ENCODE peak calls at places on chromosomes 12 and 14, in five cellular contexts. One of them, this sample, is unnamed. For H3K36me3, the result is how much of the 10 kb centered on the place peaks cover.

GRCh38 chr12:125065753-125066570 is 727 bp downstream of the AACS start:
- DNase-seq in brain microvascular endothelial cell: no peak
- DNase-seq in psoas muscle: no peak
- DNase-seq in mammary epithelial cell: no peak
- DNase-seq in MM.1S: no peak
- DNase-seq in this sample: no peak

GRCh38 chr12:75960086-75960910 is 71.3 kb downstream of the PHLDA1 start:
- DNase-seq in mammary epithelial cell: no peak
- DNase-seq in MM.1S: peak
- DNase-seq in brain microvascular endothelial cell: no peak
- DNase-seq in psoas muscle: no peak
- DNase-seq in this sample: no peak

GRCh38 chr14:100417466-100417865 is 94.3 kb downstream of the SLC25A47 start:
- DNase-seq in mammary epithelial cell: peak
- DNase-seq in brain microvascular endothelial cell: peak
- DNase-seq in MM.1S: no peak
- DNase-seq in psoas muscle: peak
- DNase-seq in this sample: peak

GRCh38 chr14:105682956-105683570 is 156.7 kb downstream of the TMEM121 start:
- DNase-seq in brain microvascular endothelial cell: no peak
- DNase-seq in psoas muscle: no peak
- DNase-seq in MM.1S: no peak
- DNase-seq in mammary epithelial cell: no peak
- DNase-seq in this sample: no peak

GRCh38 chr12:88753074-88753473 is 172.8 kb upstream of the KITLG start:
- DNase-seq in brain microvascular endothelial cell: peak
- DNase-seq in mammary epithelial cell: peak
- DNase-seq in psoas muscle: no peak
- DNase-seq in MM.1S: no peak
- DNase-seq in this sample: no peak

GRCh38 chr12:19885987-19886804 is 446.9 kb downstream of the AEBP2 start:
- DNase-seq in psoas muscle: no peak
- DNase-seq in brain microvascular endothelial cell: no peak
- DNase-seq in MM.1S: no peak
- DNase-seq in mammary epithelial cell: no peak
- DNase-seq in this sample: no peak

GRCh38 chr14:98404811-98405210 is 867.2 kb downstream of the BCL11B start:
- DNase-seq in brain microvascular endothelial cell: no peak
- DNase-seq in MM.1S: no peak
- DNase-seq in psoas muscle: no peak
- DNase-seq in mammary epithelial cell: no peak
- DNase-seq in this sample: no peak

GRCh38 chr14:94239416-94239815 is 53.7 kb downstream of the SERPINA10 start:
- DNase-seq in mammary epithelial cell: no peak
- DNase-seq in psoas muscle: no peak
- DNase-seq in MM.1S: no peak
- DNase-seq in brain microvascular endothelial cell: no peak
- DNase-seq in this sample: no peak

GRCh38 chr14:28308727-28309126 is 457.9 kb upstream of the FOXG1 start:
- DNase-seq in mammary epithelial cell: peak
- DNase-seq in psoas muscle: no peak
- DNase-seq in MM.1S: no peak
- DNase-seq in brain microvascular endothelial cell: peak
- DNase-seq in this sample: peak

GRCh38 chr14:104545151-104545931 is 34.2 kb upstream of the C14orf180 start:
- DNase-seq in mammary epithelial cell: no peak
- DNase-seq in MM.1S: no peak
- DNase-seq in psoas muscle: peak
- DNase-seq in brain microvascular endothelial cell: no peak
- DNase-seq in this sample: no peak

GRCh38 chr12:6958609-6959375 is 7.6 kb downstream of the PTPN6 start:
- DNase-seq in MM.1S: peak
- DNase-seq in mammary epithelial cell: no peak
- DNase-seq in brain microvascular endothelial cell: no peak
- DNase-seq in psoas muscle: peak
- DNase-seq in this sample: no peak

GRCh38 chr12:54622463-54623183 is 12.1 kb downstream of the LACRT start:
- DNase-seq in psoas muscle: no peak
- DNase-seq in brain microvascular endothelial cell: no peak
- DNase-seq in MM.1S: peak
- DNase-seq in mammary epithelial cell: no peak
- DNase-seq in this sample: no peak

GRCh38 chr12:10771132-10771733 is 31.2 kb downstream of the TAS2R7 start:
- DNase-seq in psoas muscle: no peak
- DNase-seq in mammary epithelial cell: peak
- DNase-seq in MM.1S: no peak
- DNase-seq in brain microvascular endothelial cell: peak
- DNase-seq in this sample: no peak

GRCh38 chr12:6961695-6962284 is 8.7 kb downstream of the PHB2 start:
- DNase-seq in MM.1S: peak
- DNase-seq in psoas muscle: peak
- DNase-seq in brain microvascular endothelial cell: peak
- DNase-seq in mammary epithelial cell: peak
- DNase-seq in this sample: no peak

GRCh38 chr12:79329933-79330332 is 360.8 kb downstream of the PAWR start:
- DNase-seq in MM.1S: no peak
- DNase-seq in mammary epithelial cell: peak
- DNase-seq in brain microvascular endothelial cell: no peak
- DNase-seq in psoas muscle: no peak
- DNase-seq in this sample: no peak

GRCh38 chr14:62739647-62740046 is 305.6 kb downstream of the KCNH5 start:
- DNase-seq in psoas muscle: no peak
- DNase-seq in brain microvascular endothelial cell: no peak
- DNase-seq in MM.1S: no peak
- DNase-seq in mammary epithelial cell: no peak
- DNase-seq in this sample: no peak

GRCh38 chr12:42735869-42736361 is 146.4 kb upstream of the PRICKLE1 start:
- DNase-seq in MM.1S: no peak
- DNase-seq in psoas muscle: peak
- DNase-seq in brain microvascular endothelial cell: no peak
- DNase-seq in mammary epithelial cell: peak
- DNase-seq in this sample: no peak

GRCh38 chr14:106564058-106564643 is 1037.8 kb downstream of the TMEM121 start:
- DNase-seq in MM.1S: peak
- DNase-seq in psoas muscle: no peak
- DNase-seq in brain microvascular endothelial cell: no peak
- DNase-seq in mammary epithelial cell: no peak
- DNase-seq in this sample: no peak

GRCh38 chr12:21248679-21249078 is 86.0 kb downstream of the SLCO1A2 start:
- DNase-seq in brain microvascular endothelial cell: no peak
- DNase-seq in MM.1S: peak
- DNase-seq in mammary epithelial cell: no peak
- DNase-seq in psoas muscle: no peak
- DNase-seq in this sample: no peak

GRCh38 chr12:29562167-29562776 is 64.8 kb upstream of the OVCH1 start:
- DNase-seq in MM.1S: no peak
- DNase-seq in psoas muscle: no peak
- DNase-seq in mammary epithelial cell: no peak
- DNase-seq in brain microvascular endothelial cell: peak
- DNase-seq in this sample: no peak

GRCh38 chr14:91252901-91253794 is 8.6 kb upstream of the GPR68 start:
- DNase-seq in mammary epithelial cell: no peak
- DNase-seq in MM.1S: no peak
- DNase-seq in brain microvascular endothelial cell: no peak
- DNase-seq in psoas muscle: no peak
- DNase-seq in this sample: no peak

GRCh38 chr14:35343709-35344474 is 51.7 kb downstream of the PSMA6 start:
- DNase-seq in MM.1S: no peak
- DNase-seq in brain microvascular endothelial cell: no peak
- DNase-seq in mammary epithelial cell: no peak
- DNase-seq in psoas muscle: peak
- DNase-seq in this sample: no peak

GRCh38 chr12:100955139-100955538 is 160.6 kb downstream of the ANO4 start:
- DNase-seq in brain microvascular endothelial cell: peak
- DNase-seq in MM.1S: no peak
- DNase-seq in psoas muscle: no peak
- DNase-seq in mammary epithelial cell: peak
- DNase-seq in this sample: peak

GRCh38 chr12:110689601-110690430 is 901 bp upstream of the HVCN1 start:
- DNase-seq in mammary epithelial cell: no peak
- DNase-seq in psoas muscle: peak
- DNase-seq in MM.1S: no peak
- DNase-seq in brain microvascular endothelial cell: no peak
- DNase-seq in this sample: no peak

GRCh38 chr14:70905316-70905715 is 1.9 kb upstream of the PCNX1 start:
- DNase-seq in brain microvascular endothelial cell: no peak
- DNase-seq in mammary epithelial cell: no peak
- DNase-seq in MM.1S: no peak
- DNase-seq in psoas muscle: no peak
- DNase-seq in this sample: no peak
- H3K4me3 ChIP-seq in brain microvascular endothelial cell: no peak
- H3K4me3 ChIP-seq in mammary epithelial cell: no peak
- H3K4me3 ChIP-seq in MM.1S: no peak
- H3K4me3 ChIP-seq in psoas muscle: no peak
- H3K4me3 ChIP-seq in this sample: no peak

GRCh38 chr12:132743831-132744230 is 17.8 kb downstream of the ANKLE2 start:
- DNase-seq in mammary epithelial cell: no peak
- DNase-seq in brain microvascular endothelial cell: no peak
- DNase-seq in psoas muscle: no peak
- DNase-seq in MM.1S: no peak
- DNase-seq in this sample: no peak

GRCh38 chr12:132741620-132742019 is 20.0 kb downstream of the ANKLE2 start:
- DNase-seq in brain microvascular endothelial cell: no peak
- DNase-seq in mammary epithelial cell: no peak
- DNase-seq in MM.1S: no peak
- DNase-seq in psoas muscle: no peak
- DNase-seq in this sample: no peak

GRCh38 chr12:132740313-132740646 is 21.4 kb downstream of the ANKLE2 start:
- DNase-seq in MM.1S: no peak
- DNase-seq in psoas muscle: no peak
- DNase-seq in mammary epithelial cell: no peak
- DNase-seq in brain microvascular endothelial cell: no peak
- DNase-seq in this sample: no peak

GRCh38 chr12:132739600-132740312 is 21.9 kb downstream of the ANKLE2 start:
- DNase-seq in psoas muscle: no peak
- DNase-seq in brain microvascular endothelial cell: no peak
- DNase-seq in mammary epithelial cell: no peak
- DNase-seq in MM.1S: no peak
- DNase-seq in this sample: no peak

GRCh38 chr12:132740652-132741051 is 21.0 kb downstream of the ANKLE2 start:
- DNase-seq in brain microvascular endothelial cell: no peak
- DNase-seq in psoas muscle: no peak
- DNase-seq in mammary epithelial cell: no peak
- DNase-seq in MM.1S: no peak
- DNase-seq in this sample: no peak
- H3K36me3 ChIP-seq in brain microvascular endothelial cell: half or more
- H3K36me3 ChIP-seq in psoas muscle: under half
- H3K36me3 ChIP-seq in mammary epithelial cell: half or more
- H3K36me3 ChIP-seq in MM.1S: under half
- H3K36me3 ChIP-seq in this sample: under half

GRCh38 chr14:39419272-39419671 is 13.0 kb downstream of the FBXO33 start:
- DNase-seq in MM.1S: no peak
- DNase-seq in psoas muscle: no peak
- DNase-seq in brain microvascular endothelial cell: no peak
- DNase-seq in mammary epithelial cell: no peak
- DNase-seq in this sample: no peak
- TF ChIP-seq CTCF in MM.1S: no peak
- TF ChIP-seq CTCF in psoas muscle: no peak
- TF ChIP-seq CTCF in brain microvascular endothelial cell: no peak
- TF ChIP-seq CTCF in mammary epithelial cell: no peak
- TF ChIP-seq CTCF in this sample: no peak

DNA sequence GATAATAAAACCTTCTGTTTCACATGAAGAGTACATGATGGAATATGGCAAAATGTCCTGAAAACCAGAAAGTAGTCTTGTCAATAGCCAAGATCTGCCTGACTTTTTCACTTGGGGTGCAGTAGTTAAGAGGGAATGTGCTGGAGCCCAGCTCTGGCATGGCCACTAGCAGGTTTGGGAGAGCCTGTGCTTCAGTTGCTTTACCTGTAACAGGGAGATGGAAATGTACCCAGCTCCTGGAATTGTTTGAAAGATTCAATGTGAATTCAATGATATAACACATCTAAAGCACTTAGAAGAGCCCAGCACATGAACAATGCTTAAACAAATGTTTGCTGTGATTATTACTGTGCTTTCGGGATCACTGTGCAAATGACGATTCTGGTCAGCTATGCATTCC is 224.8 kb downstream of the APAF1 start:
- DNase-seq in MM.1S: no peak
- DNase-seq in psoas muscle: no peak
- DNase-seq in brain microvascular endothelial cell: no peak
- DNase-seq in mammary epithelial cell: no peak
- DNase-seq in this sample: no peak
- H3K4me3 ChIP-seq in MM.1S: no peak
- H3K4me3 ChIP-seq in psoas muscle: no peak
- H3K4me3 ChIP-seq in brain microvascular endothelial cell: no peak
- H3K4me3 ChIP-seq in mammary epithelial cell: no peak
- H3K4me3 ChIP-seq in this sample: no peak

GRCh38 chr14:31568671-31569070 is 7.5 kb downstream of the NUBPL start:
- DNase-seq in psoas muscle: no peak
- DNase-seq in brain microvascular endothelial cell: no peak
- DNase-seq in mammary epithelial cell: no peak
- DNase-seq in MM.1S: no peak
- DNase-seq in this sample: no peak
- H3K36me3 ChIP-seq in psoas muscle: under half
- H3K36me3 ChIP-seq in brain microvascular endothelial cell: under half
- H3K36me3 ChIP-seq in mammary epithelial cell: under half
- H3K36me3 ChIP-seq in MM.1S: under half
- H3K36me3 ChIP-seq in this sample: under half

GRCh38 chr14:93046696-93047050 is 69.1 kb downstream of the ITPK1 start:
- DNase-seq in mammary epithelial cell: no peak
- DNase-seq in MM.1S: no peak
- DNase-seq in brain microvascular endothelial cell: no peak
- DNase-seq in psoas muscle: no peak
- DNase-seq in this sample: no peak
- TF ChIP-seq CTCF in mammary epithelial cell: no peak
- TF ChIP-seq CTCF in MM.1S: no peak
- TF ChIP-seq CTCF in brain microvascular endothelial cell: no peak
- TF ChIP-seq CTCF in psoas muscle: no peak
- TF ChIP-seq CTCF in this sample: no peak

DNA sequence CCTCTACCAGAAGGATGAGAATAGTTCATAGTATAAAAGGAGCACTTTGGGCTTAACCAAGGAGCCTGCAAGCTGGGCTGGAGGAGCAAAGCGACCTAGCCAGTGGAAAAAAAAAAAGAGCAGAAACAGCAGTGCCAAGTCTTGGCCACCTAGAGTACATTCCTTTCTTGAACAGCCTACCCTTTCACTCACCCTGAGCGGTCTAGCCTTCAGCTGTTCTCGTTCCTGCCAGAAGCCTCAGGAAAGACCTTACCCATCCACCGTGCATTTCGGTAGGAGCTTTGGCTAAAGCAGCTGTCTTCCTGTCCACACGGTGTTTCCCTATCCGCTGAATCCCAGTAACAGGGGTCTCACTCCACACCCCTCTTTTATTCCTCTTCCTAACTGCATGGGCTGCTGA is 88.7 kb upstream of the METAP2 start:
- DNase-seq in mammary epithelial cell: peak
- DNase-seq in psoas muscle: peak
- DNase-seq in MM.1S: no peak
- DNase-seq in brain microvascular endothelial cell: peak
- DNase-seq in this sample: no peak
- H3K4me3 ChIP-seq in mammary epithelial cell: peak
- H3K4me3 ChIP-seq in psoas muscle: peak
- H3K4me3 ChIP-seq in MM.1S: no peak
- H3K4me3 ChIP-seq in brain microvascular endothelial cell: no peak
- H3K4me3 ChIP-seq in this sample: no peak

This sample was measured in kidney epithelial cell.